ENCODE peak calls at places on chromosomes 4 and X, in seven cellular contexts. M is H9, A is neuronal stem cell, T is mesendoderm, J is mesenchymal stem cell, K is H1, W is trophoblast cell. H is an unnamed sample.

GRCh38 chr4:16667464-16667863 is 231.0 kb downstream of the LDB2 start:
- DNase-seq in M (no peak), A (no peak), K (no peak), T (no peak), W (no peak), J (peak; percentile 68), H (peak; percentile 95)

GRCh38 chr4:184313710-184314659 is 96.3 kb upstream of the ENPP6 start:
- DNase-seq in K (peak; percentile 43), A (no peak), M (peak; percentile 24), W (no peak), T (no peak), J (no peak), H (no peak)

GRCh38 chr4:52991452-52991851 is 129.3 kb downstream of the RASL11B start:
- DNase-seq in W (no peak), K (no peak), T (no peak), J (no peak), A (no peak), M (no peak), H (no peak)

GRCh38 chr4:52408471-52408870 is 250.6 kb downstream of the USP46 start:
- DNase-seq in K (no peak), T (no peak), W (no peak), M (no peak), J (no peak), A (no peak), H (no peak)

GRCh38 chrX:118254611-118255010 is 91.3 kb upstream of the WDR44 start:
- DNase-seq in T (peak; percentile 49), M (peak; percentile 31), J (peak; percentile 26), A (peak; percentile 50), W (peak; percentile 28), K (peak; percentile 68), H (peak; percentile 57)

GRCh38 chr4:56641494-56642051 is 39.5 kb downstream of the HOPX start:
- DNase-seq in M (no peak), J (peak; percentile 93), A (no peak), T (no peak), K (no peak), W (peak; percentile 31), H (peak; percentile 98)

GRCh38 chrX:43703211-43703791 is 47.2 kb downstream of the MAOA start:
- DNase-seq in M (no peak), A (no peak), W (no peak), T (no peak), K (no peak), J (peak; percentile 58), H (peak; percentile 16)

GRCh38 chr4:173880897-173881296 is 350.9 kb upstream of the HAND2 start:
- DNase-seq in W (no peak), A (no peak), J (no peak), T (no peak), M (no peak), K (no peak), H (no peak)

GRCh38 chr4:182653596-182653995 is 263.6 kb downstream of the DCTD start:
- DNase-seq in K (no peak), M (no peak), W (no peak), A (no peak), T (no peak), J (no peak), H (peak; percentile 75)

GRCh38 chrX:24870143-24870542 is 145.6 kb downstream of the ARX start:
- DNase-seq in A (no peak), K (no peak), T (no peak), M (no peak), J (peak; percentile 38), W (peak; percentile 54), H (peak; percentile 67)

GRCh38 chrX:33339219-33339618 is 127.9 kb upstream of the DMD start:
- DNase-seq in K (no peak), T (peak; percentile 3), W (no peak), M (peak; percentile 24), A (no peak), J (no peak), H (peak; percentile 16)

GRCh38 chrX:15501506-15501905 is 899 bp downstream of the BMX start:
- DNase-seq in J (no peak), W (no peak), K (no peak), A (no peak), T (no peak), M (no peak), H (no peak)

GRCh38 chr4:3477750-3478430 is 14.8 kb downstream of the DOK7 start:
- DNase-seq in W (no peak), M (no peak), A (no peak), K (no peak), T (peak; percentile 64), J (no peak), H (no peak)

GRCh38 chr4:67576538-67576937 is 18.0 kb downstream of the STAP1 start:
- DNase-seq in A (no peak), J (no peak), K (no peak), M (no peak), T (no peak), W (no peak), H (no peak)

GRCh38 chrX:129779747-129780146 is at the start of gene SASH3:
- DNase-seq in T (no peak), A (no peak), K (no peak), J (no peak), W (no peak), M (no peak), H (no peak)

GRCh38 chr4:54165438-54165837 is 63.7 kb upstream of the PDGFRA start:
- DNase-seq in K (no peak), W (peak; percentile 57), M (no peak), A (no peak), T (peak; percentile 63), J (peak; percentile 85), H (peak; percentile 96)

GRCh38 chrX:13716905-13717304 is 17.5 kb downstream of the TRAPPC2 start:
- DNase-seq in M (no peak), K (no peak), T (peak; percentile 7), W (no peak), A (no peak), J (no peak), H (no peak)

GRCh38 chr4:146943691-146944375 is 1.8 kb downstream of the TTC29 start:
- DNase-seq in W (no peak), M (peak; percentile 30), A (no peak), J (peak; percentile 43), T (peak; percentile 53), K (no peak), H (no peak)

GRCh38 chr4:147786031-147786430 is 54.1 kb downstream of the ARHGAP10 start:
- DNase-seq in J (no peak), K (no peak), M (no peak), W (no peak), T (no peak), A (no peak), H (no peak)

GRCh38 chr4:14339715-14340114 is 662.6 kb upstream of the CPEB2 start:
- DNase-seq in J (no peak), M (no peak), T (no peak), W (no peak), A (no peak), K (no peak), H (no peak)

GRCh38 chr4:14348506-14348905 is 653.8 kb upstream of the CPEB2 start:
- DNase-seq in J (no peak), M (no peak), W (no peak), T (no peak), K (no peak), A (no peak), H (peak; percentile 4)

DNA sequence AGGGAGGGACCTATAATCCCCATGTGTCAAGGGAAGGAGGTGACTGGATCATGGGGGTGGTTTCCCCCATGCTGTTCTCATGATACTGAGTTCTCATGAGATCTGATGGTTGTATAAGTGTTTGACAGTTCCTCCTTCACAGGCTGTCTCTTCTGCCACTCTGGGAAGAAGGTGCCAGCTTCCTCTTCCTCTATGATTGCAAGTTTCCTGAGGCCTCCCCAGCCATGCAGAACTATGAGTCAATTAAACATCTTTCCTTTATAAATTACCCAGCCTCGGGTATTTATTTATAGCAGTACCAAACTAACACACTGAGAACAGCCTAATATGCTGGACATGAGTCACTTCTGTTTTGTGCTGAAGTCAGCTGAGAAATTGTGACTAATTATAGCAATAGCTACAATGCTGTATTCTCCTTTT is 656.9 kb upstream of the CPEB2 start:
- DNase-seq in T (no peak), M (no peak), A (no peak), K (no peak), W (no peak), J (peak; percentile 64), H (peak; percentile 66)
- H3K4ac ChIP-seq in T (no peak overlapping the region), M (no peak overlapping the region), A (no peak overlapping the region), K (no peak overlapping the region), W (no peak overlapping the region), J (no peak overlapping the region), H (no peak overlapping the region)

DNA sequence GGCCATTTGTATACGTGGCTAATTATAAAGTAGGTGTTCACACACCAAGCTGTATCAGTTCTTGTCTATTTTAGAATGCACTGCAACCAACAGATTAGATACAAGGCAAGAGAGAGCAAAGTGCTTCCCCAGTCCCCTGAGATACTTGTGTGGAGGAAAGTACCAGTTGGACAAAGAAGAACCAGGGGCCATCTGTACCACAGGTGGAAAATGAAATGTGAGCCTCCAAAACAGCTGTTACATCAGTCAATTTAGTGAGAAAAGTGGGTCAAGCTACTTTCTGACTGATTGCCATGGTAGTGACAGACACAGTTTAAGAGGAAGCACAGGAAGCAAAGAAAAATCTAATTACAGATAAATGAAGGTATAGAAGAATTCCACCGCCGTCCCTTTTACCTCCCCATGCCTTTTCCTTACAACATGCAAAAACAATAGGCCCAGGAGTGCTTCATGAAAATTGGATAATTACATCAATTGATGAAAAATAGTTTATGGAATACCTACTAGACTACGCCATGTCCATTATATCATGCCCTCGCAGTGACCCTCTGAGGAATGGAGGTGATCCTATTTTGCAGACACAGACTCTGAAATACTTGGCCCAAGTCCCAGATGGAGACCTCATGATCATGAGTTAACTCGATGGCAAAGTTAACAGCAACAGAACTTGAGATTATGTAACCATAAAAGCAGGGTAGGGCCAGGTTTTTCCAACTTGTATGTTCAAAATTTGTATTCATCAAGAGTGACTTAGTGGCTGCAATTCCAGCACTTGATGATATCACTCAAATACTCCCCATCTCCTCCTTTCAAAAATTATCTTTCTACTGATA is 15.8 kb downstream of the SMPX start:
- DNase-seq in J (no peak), M (no peak), K (no peak), W (no peak), T (no peak), A (no peak), H (no peak)
- H3K4ac ChIP-seq in J (no peak overlapping the region), M (no peak overlapping the region), K (no peak overlapping the region), W (no peak overlapping the region), T (no peak overlapping the region), A (no peak overlapping the region), H (no peak overlapping the region)

GRCh38 chr4:127482049-127482448 is 150.7 kb upstream of the INTU start:
- DNase-seq in J (no peak), M (no peak), W (no peak), A (no peak), K (no peak), T (no peak), H (no peak)
- H3K4ac ChIP-seq in J (no peak overlapping the region), M (no peak overlapping the region), W (no peak overlapping the region), A (no peak overlapping the region), K (no peak overlapping the region), T (no peak overlapping the region), H (no peak overlapping the region)

DNA sequence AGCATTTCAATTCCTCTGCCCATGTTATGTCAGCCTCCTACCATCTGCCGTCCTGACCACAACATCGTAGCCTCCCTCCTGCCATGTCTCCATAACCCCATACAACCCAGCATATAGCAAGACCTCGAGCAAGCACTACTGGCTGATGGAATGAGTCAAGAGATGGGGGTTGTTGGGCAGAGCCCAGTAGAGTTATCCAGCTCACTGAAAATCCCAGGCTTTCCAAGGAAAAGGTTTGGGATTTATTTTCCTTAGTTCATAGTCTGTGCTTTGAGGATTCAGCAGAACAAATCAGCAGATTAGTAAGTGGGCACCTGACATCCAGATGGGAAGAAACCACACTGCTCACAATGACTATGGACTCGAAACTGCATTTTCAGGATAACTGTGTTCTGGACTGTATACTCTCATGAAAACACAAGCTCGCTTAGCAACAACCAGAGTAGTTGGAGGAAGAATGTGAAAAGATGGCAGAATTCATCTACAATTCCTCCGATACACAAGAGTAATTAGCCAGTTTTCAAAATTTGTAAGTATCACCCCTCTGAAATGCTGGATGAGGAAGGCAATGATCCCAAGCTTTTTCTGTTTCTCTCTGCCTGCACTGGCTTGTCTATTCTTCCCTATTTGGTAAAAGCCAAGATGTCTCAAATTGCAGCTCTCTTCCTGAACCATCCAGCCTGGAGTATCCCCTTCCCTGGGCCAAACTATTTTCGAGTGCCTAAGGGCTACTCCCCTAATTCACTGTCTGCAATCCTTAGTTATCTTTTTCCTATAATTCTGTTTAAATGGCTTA is 186.2 kb upstream of the TBL1X start:
- DNase-seq in M (no peak), W (no peak), A (no peak), J (peak; percentile 29), K (no peak), T (no peak), H (peak; percentile 46)
- H3K4ac ChIP-seq in M (no peak overlapping the region), W (no peak overlapping the region), A (no peak overlapping the region), J (no peak overlapping the region), K (no peak overlapping the region), T (no peak overlapping the region), H (peak overlapping the region; percentile 49)

H was measured in IMR-90.